ENCODE peak calls at places on chromosome 11, in ten cellular contexts. One of them, this sample, is unnamed.

GRCh38 chr11:100759106-100759505 is 72.0 kb downstream of the ARHGAP42 start:
- DNase-seq in SHP77 treated with DMSO at 0.1 percent for 48 hours: no peak
- DNase-seq in midbrain: no peak
- DNase-seq in spleen: no peak
- DNase-seq in erythroblast: no peak
- DNase-seq in KBM-7: no peak
- DNase-seq in fibroblast of lung: no peak
- DNase-seq in T-cell: no peak
- DNase-seq in CD8-positive, alpha-beta memory T cell: no peak
- DNase-seq in effector CD4-positive, alpha-beta T cell: no peak
- DNase-seq in this sample: no peak

GRCh38 chr11:73563539-73564200 is 34.2 kb downstream of the FAM168A start:
- DNase-seq in SHP77 treated with DMSO at 0.1 percent for 48 hours: no peak
- DNase-seq in midbrain: no peak
- DNase-seq in spleen: no peak
- DNase-seq in erythroblast: no peak
- DNase-seq in KBM-7: no peak
- DNase-seq in fibroblast of lung: no peak
- DNase-seq in T-cell: no peak
- DNase-seq in CD8-positive, alpha-beta memory T cell: no peak
- DNase-seq in effector CD4-positive, alpha-beta T cell: no peak
- DNase-seq in this sample: no peak

GRCh38 chr11:96704847-96705246 is 315.0 kb downstream of the JRKL start:
- DNase-seq in SHP77 treated with DMSO at 0.1 percent for 48 hours: no peak
- DNase-seq in midbrain: no peak
- DNase-seq in spleen: no peak
- DNase-seq in erythroblast: no peak
- DNase-seq in KBM-7: no peak
- DNase-seq in fibroblast of lung: peak
- DNase-seq in T-cell: no peak
- DNase-seq in CD8-positive, alpha-beta memory T cell: no peak
- DNase-seq in effector CD4-positive, alpha-beta T cell: no peak
- DNase-seq in this sample: no peak

GRCh38 chr11:120832609-120833221 is 191.2 kb upstream of the TBCEL start:
- DNase-seq in SHP77 treated with DMSO at 0.1 percent for 48 hours: no peak
- DNase-seq in midbrain: peak
- DNase-seq in spleen: peak
- DNase-seq in erythroblast: no peak
- DNase-seq in KBM-7: no peak
- DNase-seq in fibroblast of lung: no peak
- DNase-seq in T-cell: no peak
- DNase-seq in CD8-positive, alpha-beta memory T cell: no peak
- DNase-seq in effector CD4-positive, alpha-beta T cell: no peak
- DNase-seq in this sample: no peak

GRCh38 chr11:77619576-77620198 is 17.9 kb downstream of the CLNS1A start:
- DNase-seq in SHP77 treated with DMSO at 0.1 percent for 48 hours: peak
- DNase-seq in midbrain: peak
- DNase-seq in spleen: no peak
- DNase-seq in erythroblast: peak
- DNase-seq in KBM-7: peak
- DNase-seq in fibroblast of lung: peak
- DNase-seq in T-cell: peak
- DNase-seq in CD8-positive, alpha-beta memory T cell: no peak
- DNase-seq in effector CD4-positive, alpha-beta T cell: peak
- DNase-seq in this sample: no peak

GRCh38 chr11:57181678-57182305 is at the start of gene LRRC55:
- DNase-seq in SHP77 treated with DMSO at 0.1 percent for 48 hours: no peak
- DNase-seq in midbrain: no peak
- DNase-seq in spleen: no peak
- DNase-seq in erythroblast: no peak
- DNase-seq in KBM-7: no peak
- DNase-seq in fibroblast of lung: no peak
- DNase-seq in T-cell: no peak
- DNase-seq in CD8-positive, alpha-beta memory T cell: no peak
- DNase-seq in effector CD4-positive, alpha-beta T cell: no peak
- DNase-seq in this sample: no peak

GRCh38 chr11:96130061-96130460 is 206.2 kb upstream of the MTMR2 start:
- DNase-seq in SHP77 treated with DMSO at 0.1 percent for 48 hours: no peak
- DNase-seq in midbrain: no peak
- DNase-seq in spleen: no peak
- DNase-seq in erythroblast: no peak
- DNase-seq in KBM-7: no peak
- DNase-seq in fibroblast of lung: no peak
- DNase-seq in T-cell: no peak
- DNase-seq in CD8-positive, alpha-beta memory T cell: no peak
- DNase-seq in effector CD4-positive, alpha-beta T cell: no peak
- DNase-seq in this sample: no peak

GRCh38 chr11:132082566-132082965 is 712.2 kb downstream of the NTM start:
- DNase-seq in SHP77 treated with DMSO at 0.1 percent for 48 hours: no peak
- DNase-seq in midbrain: no peak
- DNase-seq in spleen: no peak
- DNase-seq in erythroblast: no peak
- DNase-seq in KBM-7: no peak
- DNase-seq in fibroblast of lung: no peak
- DNase-seq in T-cell: no peak
- DNase-seq in CD8-positive, alpha-beta memory T cell: no peak
- DNase-seq in effector CD4-positive, alpha-beta T cell: no peak
- DNase-seq in this sample: no peak

GRCh38 chr11:9264381-9265210 is 554 bp downstream of the DENND5A start:
- DNase-seq in SHP77 treated with DMSO at 0.1 percent for 48 hours: no peak
- DNase-seq in midbrain: peak
- DNase-seq in spleen: peak
- DNase-seq in erythroblast: peak
- DNase-seq in KBM-7: peak
- DNase-seq in fibroblast of lung: peak
- DNase-seq in T-cell: peak
- DNase-seq in CD8-positive, alpha-beta memory T cell: peak
- DNase-seq in effector CD4-positive, alpha-beta T cell: no peak
- DNase-seq in this sample: no peak

GRCh38 chr11:526192-526591 is 9.2 kb downstream of the HRAS start:
- DNase-seq in SHP77 treated with DMSO at 0.1 percent for 48 hours: no peak
- DNase-seq in midbrain: no peak
- DNase-seq in spleen: no peak
- DNase-seq in erythroblast: no peak
- DNase-seq in KBM-7: no peak
- DNase-seq in fibroblast of lung: no peak
- DNase-seq in T-cell: no peak
- DNase-seq in CD8-positive, alpha-beta memory T cell: no peak
- DNase-seq in effector CD4-positive, alpha-beta T cell: no peak
- DNase-seq in this sample: no peak

GRCh38 chr11:88555018-88555828 is 217.7 kb upstream of the CTSC start:
- DNase-seq in SHP77 treated with DMSO at 0.1 percent for 48 hours: no peak
- DNase-seq in midbrain: no peak
- DNase-seq in spleen: no peak
- DNase-seq in erythroblast: no peak
- DNase-seq in KBM-7: no peak
- DNase-seq in fibroblast of lung: peak
- DNase-seq in T-cell: no peak
- DNase-seq in CD8-positive, alpha-beta memory T cell: no peak
- DNase-seq in effector CD4-positive, alpha-beta T cell: no peak
- DNase-seq in this sample: no peak

GRCh38 chr11:33970984-33971466 is 79.1 kb upstream of the LMO2 start:
- DNase-seq in SHP77 treated with DMSO at 0.1 percent for 48 hours: peak
- DNase-seq in midbrain: peak
- DNase-seq in spleen: no peak
- DNase-seq in erythroblast: peak
- DNase-seq in KBM-7: peak
- DNase-seq in fibroblast of lung: peak
- DNase-seq in T-cell: peak
- DNase-seq in CD8-positive, alpha-beta memory T cell: no peak
- DNase-seq in effector CD4-positive, alpha-beta T cell: no peak
- DNase-seq in this sample: no peak

GRCh38 chr11:71448257-71449161 is at the start of gene DHCR7:
- DNase-seq in SHP77 treated with DMSO at 0.1 percent for 48 hours: peak
- DNase-seq in midbrain: peak
- DNase-seq in spleen: peak
- DNase-seq in erythroblast: peak
- DNase-seq in KBM-7: peak
- DNase-seq in fibroblast of lung: peak
- DNase-seq in T-cell: peak
- DNase-seq in CD8-positive, alpha-beta memory T cell: peak
- DNase-seq in effector CD4-positive, alpha-beta T cell: peak
- DNase-seq in this sample: peak

GRCh38 chr11:28649922-28650321 is 541.7 kb downstream of the METTL15 start:
- DNase-seq in SHP77 treated with DMSO at 0.1 percent for 48 hours: no peak
- DNase-seq in midbrain: no peak
- DNase-seq in spleen: no peak
- DNase-seq in erythroblast: no peak
- DNase-seq in KBM-7: no peak
- DNase-seq in fibroblast of lung: peak
- DNase-seq in T-cell: no peak
- DNase-seq in CD8-positive, alpha-beta memory T cell: no peak
- DNase-seq in effector CD4-positive, alpha-beta T cell: no peak
- DNase-seq in this sample: no peak

GRCh38 chr11:117197516-117198456 is 1.4 kb upstream of the TAGLN start:
- DNase-seq in SHP77 treated with DMSO at 0.1 percent for 48 hours: no peak
- DNase-seq in midbrain: no peak
- DNase-seq in spleen: no peak
- DNase-seq in erythroblast: peak
- DNase-seq in KBM-7: no peak
- DNase-seq in fibroblast of lung: peak
- DNase-seq in T-cell: no peak
- DNase-seq in CD8-positive, alpha-beta memory T cell: no peak
- DNase-seq in effector CD4-positive, alpha-beta T cell: no peak
- DNase-seq in this sample: no peak

GRCh38 chr11:111355101-111355500 is 24.0 kb downstream of the POU2AF1 start:
- DNase-seq in SHP77 treated with DMSO at 0.1 percent for 48 hours: no peak
- DNase-seq in midbrain: no peak
- DNase-seq in spleen: no peak
- DNase-seq in erythroblast: no peak
- DNase-seq in KBM-7: no peak
- DNase-seq in fibroblast of lung: no peak
- DNase-seq in T-cell: no peak
- DNase-seq in CD8-positive, alpha-beta memory T cell: no peak
- DNase-seq in effector CD4-positive, alpha-beta T cell: no peak
- DNase-seq in this sample: no peak

GRCh38 chr11:33438311-33438710 is 181.1 kb downstream of the HIPK3 start:
- DNase-seq in SHP77 treated with DMSO at 0.1 percent for 48 hours: no peak
- DNase-seq in midbrain: peak
- DNase-seq in spleen: no peak
- DNase-seq in erythroblast: no peak
- DNase-seq in KBM-7: no peak
- DNase-seq in fibroblast of lung: no peak
- DNase-seq in T-cell: no peak
- DNase-seq in CD8-positive, alpha-beta memory T cell: no peak
- DNase-seq in effector CD4-positive, alpha-beta T cell: no peak
- DNase-seq in this sample: no peak

GRCh38 chr11:1959786-1960185 is 12.7 kb downstream of the MRPL23 start:
- DNase-seq in SHP77 treated with DMSO at 0.1 percent for 48 hours: no peak
- DNase-seq in midbrain: no peak
- DNase-seq in spleen: peak
- DNase-seq in erythroblast: no peak
- DNase-seq in KBM-7: no peak
- DNase-seq in fibroblast of lung: no peak
- DNase-seq in T-cell: no peak
- DNase-seq in CD8-positive, alpha-beta memory T cell: no peak
- DNase-seq in effector CD4-positive, alpha-beta T cell: no peak
- DNase-seq in this sample: no peak

GRCh38 chr11:44811841-44812448 is 85.2 kb downstream of the TSPAN18 start:
- DNase-seq in SHP77 treated with DMSO at 0.1 percent for 48 hours: no peak
- DNase-seq in midbrain: no peak
- DNase-seq in spleen: peak
- DNase-seq in erythroblast: no peak
- DNase-seq in KBM-7: no peak
- DNase-seq in fibroblast of lung: no peak
- DNase-seq in T-cell: no peak
- DNase-seq in CD8-positive, alpha-beta memory T cell: no peak
- DNase-seq in effector CD4-positive, alpha-beta T cell: no peak
- DNase-seq in this sample: peak